ENCODE peak calls at places on chromosomes 11 and 22, in eight cellular contexts. N is activated naive CD4-positive, alpha-beta T cell treated with anti-CD3 and anti-CD28 coated beads, Interleukin-2, amount 50 U/mL, for 16 hours; I is left cardiac atrium; K is activated CD4-positive, alpha-beta T cell treated with anti-CD3 and anti-CD28 coated beads for 4 hours; F is hippocampal formation; X is NAMALWA; S is kidney epithelial cell; P is fibroblast of the aortic adventitia. A is an unnamed sample.

GRCh38 chr11:33040127-33040861 is 922 bp downstream of the TCP11L1 start:
- DNase-seq in N (peak; percentile 17), I (no peak), K (peak; percentile 34), F (no peak), X (peak; percentile 66), S (no peak), P (peak; percentile 40), A (peak; percentile 66)

GRCh38 chr11:2713721-2714462 is 14.1 kb upstream of the KCNQ1OT1 start:
- DNase-seq in N (no peak), I (no peak), K (no peak), F (no peak), X (no peak), S (no peak), P (no peak), A (no peak)

GRCh38 chr11:984576-984975 is 51.9 kb downstream of the MUC6 start:
- DNase-seq in N (no peak), I (no peak), K (no peak), F (no peak), X (no peak), S (no peak), P (no peak), A (no peak)

GRCh38 chr11:107860688-107861087 is 2.1 kb upstream of the SLC35F2 start:
- DNase-seq in N (no peak), I (no peak), K (no peak), F (no peak), X (no peak), S (no peak), P (no peak), A (no peak)

GRCh38 chr11:6219359-6219758 is 14.0 kb downstream of the C11orf42 start:
- DNase-seq in N (no peak), I (no peak), K (no peak), F (no peak), X (no peak), S (peak; percentile 56), P (peak; percentile 93), A (no peak)

GRCh38 chr11:125943661-125944349 is 2.0 kb upstream of the VSIG10L2 start:
- DNase-seq in N (no peak), I (no peak), K (no peak), F (no peak), X (no peak), S (no peak), P (no peak), A (no peak)

GRCh38 chr22:25102722-25103121 is 96.9 kb upstream of the CRYBB3 start:
- DNase-seq in N (no peak), I (no peak), K (no peak), F (no peak), X (no peak), S (no peak), P (no peak), A (no peak)

GRCh38 chr11:85725510-85726258 is 39.7 kb upstream of the CCDC89 start:
- DNase-seq in N (no peak), I (no peak), K (no peak), F (no peak), X (no peak), S (peak; percentile 88), P (peak; percentile 94), A (no peak)

GRCh38 chr11:1195690-1196515 is 27.0 kb upstream of the MUC5B start:
- DNase-seq in N (no peak), I (peak; percentile 9), K (no peak), F (no peak), X (no peak), S (no peak), P (no peak), A (no peak)

GRCh38 chr22:49670610-49671330 is 156.9 kb downstream of the BRD1 start:
- DNase-seq in N (peak; percentile 30), I (peak; percentile 38), K (no peak), F (no peak), X (no peak), S (no peak), P (no peak), A (no peak)

GRCh38 chr11:60866911-60867870 is at the start of gene ZP1:
- DNase-seq in N (no peak), I (no peak), K (no peak), F (no peak), X (no peak), S (no peak), P (no peak), A (peak; percentile 9)